ENCODE peak calls at places on chromosomes 13 and 19, in nine cellular contexts. X is breast epithelium, C is astrocyte of the spinal cord, B is esophagus muscularis mucosa, I is retinal pigment epithelial cell, T is testis, F is cardiac fibroblast, G is body of pancreas, N is BE2C. M is an unnamed sample.

GRCh38 chr13:102195566-102196462 is 206.0 kb downstream of the FGF14 start:
- DNase-seq in X (no peak), C (peak; percentile 66), B (no peak), I (no peak), T (no peak), F (peak; percentile 28), G (no peak), N (peak; percentile 70), M (peak; percentile 13)

GRCh38 chr13:31773538-31773937 is 34.2 kb downstream of the RXFP2 start:
- DNase-seq in X (no peak), C (peak; percentile 75), B (no peak), I (no peak), T (no peak), F (peak; percentile 97), G (no peak), N (no peak), M (peak; percentile 55)

GRCh38 chr13:112573710-112574109 is 14.2 kb downstream of the TUBGCP3 start:
- DNase-seq in X (no peak), C (no peak), B (peak; percentile 45), I (no peak), T (no peak), F (no peak), G (no peak), N (no peak), M (no peak)

GRCh38 chr13:94369862-94370491 is 109.5 kb downstream of the DCT start:
- DNase-seq in X (no peak), C (no peak), B (peak; percentile 77), I (no peak), T (peak; percentile 34), F (no peak), G (no peak), N (no peak), M (no peak)

GRCh38 chr19:53942001-53942786 is 20.5 kb upstream of the CACNG8 start:
- DNase-seq in X (no peak), C (no peak), B (no peak), I (no peak), T (peak; percentile 86), F (peak; percentile 39), G (no peak), N (peak; percentile 52), M (no peak)

GRCh38 chr13:74158028-74158427 is 23.8 kb upstream of the KLF12 start:
- DNase-seq in X (no peak), C (peak; percentile 45), B (no peak), I (no peak), T (peak; percentile 42), F (no peak), G (no peak), N (no peak), M (no peak)

GRCh38 chr19:35860436-35860817 is 3.7 kb downstream of the KIRREL2 start:
- DNase-seq in X (no peak), C (no peak), B (no peak), I (no peak), T (no peak), F (no peak), G (no peak), N (no peak), M (no peak)

GRCh38 chr13:97256343-97256783 is 34.2 kb downstream of the MBNL2 start:
- DNase-seq in X (no peak), C (peak; percentile 94), B (no peak), I (peak; percentile 93), T (no peak), F (peak; percentile 91), G (peak; percentile 54), N (no peak), M (peak; percentile 79)

GRCh38 chr13:113834496-113835200 is 29.2 kb downstream of the GAS6 start:
- DNase-seq in X (no peak), C (no peak), B (no peak), I (no peak), T (no peak), F (no peak), G (no peak), N (no peak), M (no peak)

GRCh38 chr13:113837554-113838355 is 26.1 kb downstream of the GAS6 start:
- DNase-seq in X (peak; percentile 96), C (peak; percentile 100), B (peak; percentile 97), I (peak; percentile 83), T (peak; percentile 92), F (peak; percentile 98), G (peak; percentile 96), N (peak; percentile 90), M (peak; percentile 99)

GRCh38 chr13:113838711-113839201 is 25.1 kb downstream of the GAS6 start:
- DNase-seq in X (no peak), C (no peak), B (no peak), I (no peak), T (no peak), F (no peak), G (no peak), N (no peak), M (no peak)

GRCh38 chr13:113835461-113836274 is 28.2 kb downstream of the GAS6 start:
- DNase-seq in X (no peak), C (peak; percentile 90), B (no peak), I (no peak), T (no peak), F (peak; percentile 57), G (no peak), N (no peak), M (peak; percentile 43)

GRCh38 chr13:113836917-113837553 is 26.8 kb downstream of the GAS6 start:
- DNase-seq in X (peak; percentile 90), C (peak; percentile 94), B (no peak), I (no peak), T (peak; percentile 80), F (peak; percentile 94), G (peak; percentile 82), N (no peak), M (peak; percentile 67)
- H3K4me3 ChIP-seq in X (no peak overlapping the region), C (no peak overlapping the region), B (peak overlapping the region; percentile 27), I (no peak overlapping the region), T (no peak overlapping the region), F (no peak overlapping the region), G (no peak overlapping the region), N (no peak overlapping the region), M (no peak overlapping the region)

DNA sequence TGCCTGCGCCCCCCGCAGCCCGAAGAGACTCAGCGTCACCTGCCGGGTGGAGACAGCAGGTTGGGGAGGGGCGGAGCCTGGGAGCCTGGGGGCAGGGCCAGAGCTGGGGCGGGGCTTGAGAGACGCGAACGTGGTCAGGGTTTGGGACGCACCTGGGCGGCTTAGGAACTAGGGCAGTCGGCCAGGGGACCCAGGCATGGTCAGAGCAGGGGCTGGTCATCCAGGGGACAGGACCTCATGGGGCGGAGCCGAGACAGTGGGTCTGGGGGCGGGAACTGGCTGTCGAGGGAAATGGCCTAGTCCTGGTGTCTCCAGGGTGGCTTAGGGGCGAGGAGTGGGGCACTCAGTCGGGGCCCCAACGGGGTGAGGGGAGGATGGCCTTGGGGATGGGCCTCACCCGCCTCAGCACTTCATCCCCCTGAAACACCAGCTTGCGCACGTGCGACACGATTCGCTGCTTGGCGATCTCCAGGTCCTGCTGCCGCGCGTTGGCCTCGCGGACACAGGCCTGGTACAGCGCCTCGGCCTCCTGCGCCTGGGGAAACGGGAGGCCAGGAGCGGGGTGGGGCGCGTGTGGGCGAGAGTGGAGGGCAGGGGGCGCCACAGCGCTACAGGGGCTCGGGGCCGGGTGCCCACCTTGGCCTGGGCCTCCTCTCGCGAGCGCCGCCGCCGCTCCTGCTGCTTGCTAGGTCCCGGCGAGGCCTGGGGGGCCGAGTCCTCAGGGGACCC is 5.8 kb downstream of the GMIP start:
- DNase-seq in X (no peak), C (no peak), B (no peak), I (no peak), T (peak; percentile 40), F (no peak), G (no peak), N (no peak), M (no peak)
- TF ChIP-seq CTCF in X (no peak), C (no peak), B (no peak), I (no peak), T (no peak), F (no peak), G (no peak), N (no peak), M (no peak)

GRCh38 chr13:30363725-30364124 is 56.4 kb upstream of the KATNAL1 start:
- DNase-seq in X (no peak), C (no peak), B (no peak), I (no peak), T (no peak), F (no peak), G (no peak), N (no peak), M (no peak)

GRCh38 chr13:30364876-30365275 is 57.4 kb upstream of the UBE2L5 start:
- DNase-seq in X (no peak), C (peak; percentile 26), B (no peak), I (no peak), T (no peak), F (peak; percentile 46), G (no peak), N (no peak), M (no peak)

GRCh38 chr13:30364133-30364532 is 56.8 kb upstream of the KATNAL1 start:
- DNase-seq in X (no peak), C (no peak), B (no peak), I (no peak), T (no peak), F (no peak), G (no peak), N (peak; percentile 28), M (no peak)

GRCh38 chr13:30362005-30362788 is 54.8 kb upstream of the KATNAL1 start:
- DNase-seq in X (no peak), C (no peak), B (no peak), I (no peak), T (no peak), F (no peak), G (no peak), N (no peak), M (no peak)

GRCh38 chr13:30362869-30363268 is 55.5 kb upstream of the KATNAL1 start:
- DNase-seq in X (no peak), C (no peak), B (no peak), I (no peak), T (no peak), F (no peak), G (no peak), N (no peak), M (no peak)
- H3K4me3 ChIP-seq in X (no peak overlapping the region), C (no peak overlapping the region), B (no peak overlapping the region), I (no peak overlapping the region), T (no peak overlapping the region), F (no peak overlapping the region), G (no peak overlapping the region), N (no peak overlapping the region), M (no peak overlapping the region)

GRCh38 chr13:52852444-52852843 is 4.0 kb upstream of the PCDH8 start:
- DNase-seq in X (no peak), C (no peak), B (no peak), I (no peak), T (no peak), F (no peak), G (no peak), N (peak; percentile 15), M (no peak)

GRCh38 chr13:52848455-52849190 is at the start of gene PCDH8:
- DNase-seq in X (no peak), C (no peak), B (no peak), I (no peak), T (peak; percentile 56), F (no peak), G (peak; percentile 24), N (peak; percentile 94), M (no peak)

GRCh38 chr13:52849727-52850395 is 1.4 kb upstream of the PCDH8 start:
- DNase-seq in X (no peak), C (no peak), B (no peak), I (no peak), T (no peak), F (no peak), G (no peak), N (no peak), M (no peak)

GRCh38 chr13:52851153-52851962 is 2.9 kb upstream of the PCDH8 start:
- DNase-seq in X (no peak), C (peak; percentile 6), B (no peak), I (no peak), T (peak; percentile 67), F (peak; percentile 11), G (peak; percentile 23), N (peak; percentile 45), M (no peak)

DNA sequence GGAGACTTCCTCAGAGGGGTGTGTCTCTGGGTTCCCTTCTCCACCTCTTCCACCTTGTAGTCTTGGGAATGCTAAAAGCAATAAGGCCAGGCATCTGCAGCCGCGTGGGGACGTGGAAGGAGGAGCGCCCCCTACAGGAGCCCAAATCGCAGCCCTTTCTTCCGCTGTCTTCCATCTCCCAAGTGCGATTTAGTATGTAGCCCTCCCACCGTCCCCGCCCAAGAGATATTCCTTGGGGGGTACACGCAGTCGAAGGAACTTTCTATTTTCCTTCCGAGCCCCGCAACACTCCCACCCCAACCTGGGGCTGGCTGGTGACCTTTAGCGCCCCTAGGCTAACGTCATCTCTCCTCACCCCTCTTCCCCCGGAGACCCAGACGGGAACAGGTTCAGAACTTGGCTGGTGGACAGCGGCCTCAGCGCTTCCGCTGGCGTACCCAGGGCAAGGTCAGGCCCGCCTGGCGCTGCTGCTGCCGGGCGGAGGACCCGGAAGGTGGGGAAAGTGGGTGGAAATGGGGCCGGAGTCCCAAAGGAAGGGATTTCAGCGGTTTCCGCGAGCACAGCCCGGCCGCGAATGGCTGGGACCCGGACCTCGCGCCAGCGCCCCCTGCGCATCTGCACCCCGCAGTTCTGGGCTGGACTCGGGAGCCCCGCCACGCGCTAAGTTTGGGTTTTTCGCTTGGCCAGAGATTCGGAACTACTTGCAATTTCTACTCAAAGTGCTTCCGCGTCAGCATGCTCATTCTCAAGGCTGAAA is 2.1 kb upstream of the PCDH8 start:
- DNase-seq in X (peak; percentile 32), C (peak; percentile 30), B (no peak), I (no peak), T (peak; percentile 88), F (peak; percentile 34), G (peak; percentile 65), N (peak; percentile 68), M (no peak)
- TF ChIP-seq CTCF in X (no peak), C (peak; percentile 13), B (no peak), I (no peak), T (no peak), F (no peak), G (no peak), N (peak; percentile 83), M (peak; percentile 12)